ENCODE peak calls at places on chromosomes 11 and 22, in seven cellular contexts. X is PC-9; B is tibial nerve; C is endodermal cell; U is stimulated activated CD4-positive, alpha-beta T cell treated with anti-CD3 and anti-CD28 coated beads, Interleukin-12 subunit alpha, Interleukin-12 subunit beta, amount 100 ng/mL, for 4 hours; J is NCI-H748 treated with DMSO at 0.1 percent for 48 hours; O is tibial artery. L is an unnamed sample.

GRCh38 chr11:91081440-91082088 is 858.7 kb upstream of the CHORDC1 start:
- DNase-seq in X (peak), B (peak), C (peak), U (no peak), J (no peak), O (peak), L (no peak)

GRCh38 chr22:23119492-23120414 is 22.0 kb downstream of the RSPH14 start:
- DNase-seq in X (no peak), B (no peak), C (no peak), U (peak), J (no peak), O (no peak), L (no peak)

GRCh38 chr11:111933872-111934271 is 3.3 kb upstream of the DIXDC1 start:
- DNase-seq in X (no peak), B (no peak), C (no peak), U (no peak), J (no peak), O (no peak), L (no peak)

GRCh38 chr11:18368236-18368635 is 26.1 kb upstream of the LDHA start:
- DNase-seq in X (no peak), B (no peak), C (no peak), U (no peak), J (no peak), O (no peak), L (no peak)

GRCh38 chr11:134512061-134512460 is 100.0 kb upstream of the B3GAT1 start:
- DNase-seq in X (no peak), B (no peak), C (peak), U (no peak), J (no peak), O (peak), L (no peak)

GRCh38 chr11:78289547-78290292 is 101.0 kb downstream of the USP35 start:
- DNase-seq in X (no peak), B (no peak), C (no peak), U (no peak), J (no peak), O (no peak), L (no peak)

GRCh38 chr11:13440100-13440855 is 22.7 kb downstream of the BTBD10 start:
- DNase-seq in X (no peak), B (no peak), C (peak), U (no peak), J (no peak), O (peak), L (peak)

GRCh38 chr22:39643311-39644083 is 72.9 kb downstream of the CACNA1I start:
- DNase-seq in X (no peak), B (no peak), C (no peak), U (no peak), J (no peak), O (no peak), L (no peak)

GRCh38 chr11:6655790-6656580 is at the start of gene DCHS1:
- DNase-seq in X (no peak), B (no peak), C (peak), U (peak), J (no peak), O (no peak), L (peak)

GRCh38 chr22:47300698-47301405 is 538.4 kb downstream of the TBC1D22A start:
- DNase-seq in X (no peak), B (no peak), C (no peak), U (no peak), J (no peak), O (no peak), L (no peak)

GRCh38 chr22:44523981-44524759 is 26.1 kb upstream of the RTL6 start:
- DNase-seq in X (no peak), B (no peak), C (no peak), U (no peak), J (no peak), O (no peak), L (no peak)

GRCh38 chr11:34641456-34641855 is 20.6 kb downstream of the EHF start:
- DNase-seq in X (no peak), B (no peak), C (no peak), U (no peak), J (no peak), O (no peak), L (no peak)

GRCh38 chr11:65900125-65900898 is at the start of gene FOSL1:
- DNase-seq in X (peak), B (peak), C (peak), U (peak), J (peak), O (peak), L (peak)

GRCh38 chr22:26589367-26589844 is 526 bp downstream of the TPST2 start:
- DNase-seq in X (no peak), B (no peak), C (peak), U (peak), J (no peak), O (no peak), L (peak)

GRCh38 chr22:20155330-20156041 is 4.6 kb upstream of the CCDC188 start:
- DNase-seq in X (no peak), B (no peak), C (no peak), U (no peak), J (peak), O (no peak), L (no peak)

GRCh38 chr11:126604461-126604860 is 249.0 kb downstream of the ST3GAL4 start:
- DNase-seq in X (no peak), B (no peak), C (no peak), U (no peak), J (no peak), O (no peak), L (no peak)

GRCh38 chr11:128919192-128919591 is 23.5 kb downstream of the TP53AIP1 start:
- DNase-seq in X (no peak), B (no peak), C (no peak), U (no peak), J (no peak), O (no peak), L (no peak)

GRCh38 chr22:46596819-46597218 is 23.4 kb upstream of the GRAMD4 start:
- DNase-seq in X (peak), B (no peak), C (peak), U (no peak), J (peak), O (no peak), L (peak)

GRCh38 chr11:65185166-65185565 is 3.4 kb downstream of the CAPN1 start:
- DNase-seq in X (no peak), B (no peak), C (no peak), U (no peak), J (no peak), O (no peak), L (peak)

GRCh38 chr22:32576553-32577255 is 102.1 kb downstream of the FBXO7 start:
- DNase-seq in X (no peak), B (no peak), C (no peak), U (no peak), J (no peak), O (no peak), L (no peak)

GRCh38 chr11:64566042-64566914 is 24.7 kb upstream of the SLC22A12 start:
- DNase-seq in X (peak), B (no peak), C (peak), U (peak), J (peak), O (peak), L (peak)

GRCh38 chr11:109993786-109994185 is 99.4 kb upstream of the ZC3H12C start:
- DNase-seq in X (peak), B (no peak), C (no peak), U (no peak), J (no peak), O (no peak), L (no peak)

GRCh38 chr11:63920870-63921417 is 4.0 kb upstream of the RCOR2 start:
- DNase-seq in X (no peak), B (no peak), C (peak), U (peak), J (no peak), O (no peak), L (no peak)

GRCh38 chr11:14424096-14424495 is 65.1 kb upstream of the RRAS2 start:
- DNase-seq in X (peak), B (no peak), C (no peak), U (no peak), J (no peak), O (no peak), L (no peak)

GRCh38 chr11:235180-235997 is 753 bp downstream of the SIRT3 start:
- DNase-seq in X (no peak), B (no peak), C (peak), U (no peak), J (peak), O (no peak), L (peak)